ENCODE peak calls at places on chromosomes 7 and 10, in six cellular contexts. G, Y, W, U, B and F are unnamed samples.
A peak's percentile ranks its signal among the peaks of the same experiment; 100 is the strongest.

GRCh38 chr10:75043256-75044121 is 68.0 kb upstream of the SAMD8 start:
- DNase-seq in Y (no peak), W (no peak), U (peak; percentile 60), B (no peak), G (peak; percentile 80), F (no peak)

GRCh38 chr7:131525820-131526219 is 30.6 kb downstream of the PODXL start:
- DNase-seq in B (no peak), G (no peak), U (no peak), W (no peak), Y (no peak), F (peak; percentile 61)

GRCh38 chr10:70191906-70192305 is 21.6 kb upstream of the SAR1A start:
- DNase-seq in B (no peak), G (no peak), U (no peak), Y (no peak), W (no peak), F (no peak)

GRCh38 chr7:132367795-132368194 is 208.5 kb downstream of the PLXNA4 start:
- DNase-seq in Y (no peak), G (no peak), B (no peak), W (no peak), U (no peak), F (no peak)

GRCh38 chr10:62769574-62770242 is 34.8 kb upstream of the ADO start:
- DNase-seq in G (peak; percentile 48), W (no peak), Y (no peak), B (no peak), U (no peak), F (no peak)

GRCh38 chr10:103610921-103611511 is 117.5 kb downstream of the NEURL1 start:
- DNase-seq in Y (no peak), B (no peak), U (peak; percentile 65), W (no peak), G (no peak), F (no peak)

GRCh38 chr10:116270691-116271592 is 2.1 kb downstream of the GFRA1 start:
- DNase-seq in U (peak; percentile 73), W (no peak), G (no peak), Y (peak; percentile 69), B (no peak), F (no peak)

GRCh38 chr10:106577266-106577665 is 587.2 kb downstream of the SORCS1 start:
- DNase-seq in G (no peak), Y (no peak), W (no peak), U (no peak), B (no peak), F (peak; percentile 45)

GRCh38 chr7:8509601-8510000 is 76.2 kb downstream of the NXPH1 start:
- DNase-seq in U (no peak), Y (no peak), G (no peak), B (no peak), W (no peak), F (no peak)

GRCh38 chr10:44172883-44173557 is 211.9 kb downstream of the CXCL12 start:
- DNase-seq in Y (no peak), B (no peak), W (no peak), G (no peak), U (no peak), F (no peak)

GRCh38 chr10:89556590-89556989 is 21.2 kb upstream of the SLC16A12 start:
- DNase-seq in G (no peak), Y (no peak), U (no peak), W (no peak), B (no peak), F (no peak)

DNA sequence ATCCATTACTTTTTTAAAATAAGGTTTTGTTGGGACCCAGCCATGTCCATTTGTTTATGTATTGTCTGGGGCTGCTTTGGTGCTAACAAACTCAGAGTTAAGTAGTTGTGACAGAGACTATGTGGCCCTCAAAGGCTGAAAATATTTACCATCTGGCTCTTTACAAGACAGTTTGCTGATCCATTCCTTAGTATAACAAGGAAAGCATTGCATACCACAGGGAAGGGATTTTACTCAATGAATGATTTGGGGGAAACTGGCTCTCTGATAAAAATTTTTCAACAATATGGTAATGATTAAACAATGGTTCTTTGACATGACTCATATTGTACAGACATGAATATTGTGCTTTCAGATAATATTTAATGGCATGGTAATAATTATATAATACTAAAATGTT is 738.1 kb downstream of the KCNMA1 start:
- DNase-seq in B (no peak), G (no peak), W (no peak), Y (no peak), U (no peak), F (no peak)
- TF ChIP-seq SIN3A in B (no peak), G (no peak), W (no peak), Y (no peak), U (no peak), F (no peak)

DNA sequence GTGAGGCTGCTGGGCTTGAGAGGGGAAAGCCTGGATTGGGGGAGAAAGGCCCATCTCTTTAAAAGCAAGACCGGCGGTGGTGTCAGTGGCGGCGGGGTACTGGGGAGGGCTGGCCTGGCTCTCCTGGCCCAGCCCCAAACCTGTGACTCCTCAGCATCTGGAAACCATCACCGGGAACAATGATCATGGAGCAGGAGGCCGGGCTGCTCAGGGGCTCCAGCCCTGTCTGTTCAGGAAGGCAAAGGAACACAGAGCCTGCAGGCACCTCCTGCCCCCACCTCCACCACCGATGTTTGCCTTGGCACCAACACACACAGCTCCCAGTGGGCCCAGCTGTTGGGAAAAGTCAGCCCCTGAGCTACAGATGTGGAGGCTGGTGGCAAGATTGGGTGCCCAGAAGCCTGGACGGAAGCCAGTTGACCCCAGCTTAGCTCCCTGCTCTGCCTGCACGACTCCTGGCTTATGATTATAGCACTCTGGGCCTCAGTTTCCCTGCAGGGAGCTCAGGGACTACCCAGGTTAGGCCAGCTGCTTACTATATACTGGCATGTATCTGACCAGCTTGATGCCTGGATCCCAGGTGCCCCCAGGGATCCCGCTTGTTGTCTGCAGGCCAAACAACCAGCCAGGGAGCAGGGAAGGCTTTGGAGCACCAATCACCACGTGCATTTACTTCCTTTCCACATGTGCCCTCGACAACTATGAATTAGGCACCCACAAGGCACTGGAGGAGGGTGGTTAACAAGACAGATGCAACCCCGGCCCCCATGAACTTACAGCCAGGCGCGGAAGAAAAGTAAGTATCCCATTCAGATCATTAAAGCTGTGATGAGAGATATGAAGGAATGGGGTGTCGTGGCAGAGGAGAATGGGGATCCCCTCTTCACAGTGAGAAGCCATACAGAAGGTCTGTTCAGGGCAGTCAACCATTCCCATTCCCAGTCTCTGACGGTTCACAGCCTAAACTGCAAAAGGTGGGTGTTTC is 37.3 kb downstream of the ZCCHC24 start:
- DNase-seq in G (no peak), Y (no peak), W (no peak), B (no peak), U (peak; percentile 92), F (no peak)
- TF ChIP-seq POLR2AphosphoS5 in G (no peak), Y (no peak), W (no peak), B (no peak), U (peak; percentile 34), F (no peak)

GRCh38 chr7:14836571-14837189 is 65.9 kb downstream of the DGKB start:
- DNase-seq in B (no peak), U (no peak), G (no peak), W (peak; percentile 10), Y (peak; percentile 53), F (peak; percentile 7)

GRCh38 chr7:14834456-14834855 is 68.1 kb downstream of the DGKB start:
- DNase-seq in B (no peak), U (no peak), Y (no peak), W (no peak), G (no peak), F (no peak)

GRCh38 chr7:14834888-14835287 is 67.7 kb downstream of the DGKB start:
- DNase-seq in U (no peak), W (no peak), G (no peak), B (no peak), Y (no peak), F (no peak)

GRCh38 chr7:14836006-14836405 is 66.5 kb downstream of the DGKB start:
- DNase-seq in Y (no peak), W (no peak), U (no peak), G (no peak), B (no peak), F (no peak)

DNA sequence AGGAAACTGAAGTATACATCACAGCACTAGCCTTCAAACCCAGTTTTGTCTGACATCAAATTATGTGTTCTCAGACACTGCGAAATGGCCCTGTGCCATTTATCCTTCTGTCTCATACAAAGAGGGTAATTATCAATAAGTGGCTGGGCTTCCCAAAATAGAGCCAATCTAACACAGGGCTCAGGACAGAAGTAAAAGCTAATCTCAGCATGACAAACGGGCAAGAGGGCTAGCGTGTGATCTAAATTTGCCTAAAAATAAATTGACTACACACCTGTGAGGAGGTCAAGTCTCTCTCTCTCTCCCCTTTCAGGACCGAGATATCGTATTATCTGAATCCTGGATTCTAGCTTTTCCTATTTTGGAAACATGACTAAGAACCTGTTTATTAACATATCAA is 67.2 kb downstream of the DGKB start:
- DNase-seq in B (no peak), U (no peak), G (no peak), W (no peak), Y (no peak), F (no peak)
- H3K4me1 ChIP-seq in B (no peaks in the 10 kb centered on the region), U (peaks cover 50% of the 10 kb centered on the region), G (no peaks in the 10 kb centered on the region), W (peaks cover 9% of the 10 kb centered on the region), Y (peaks cover 19% of the 10 kb centered on the region), F (no peaks in the 10 kb centered on the region)

GRCh38 chr10:26486304-26486703 is 48.2 kb downstream of the APBB1IP start:
- DNase-seq in U (no peak), W (no peak), B (no peak), G (no peak), Y (no peak), F (no peak)
- TF ChIP-seq SIN3A in U (no peak), W (no peak), B (no peak), G (no peak), Y (no peak), F (no peak)

GRCh38 chr7:120603366-120603765 is 254.6 kb downstream of the TSPAN12 start:
- DNase-seq in Y (no peak), W (no peak), G (no peak), B (no peak), U (no peak), F (no peak)

GRCh38 chr7:120611959-120612358 is 246.0 kb downstream of the TSPAN12 start:
- DNase-seq in W (no peak), B (no peak), U (no peak), Y (no peak), G (no peak), F (no peak)

GRCh38 chr7:120609136-120609753 is 248.7 kb downstream of the TSPAN12 start:
- DNase-seq in G (no peak), Y (no peak), U (no peak), B (no peak), W (no peak), F (no peak)
- TF ChIP-seq POLR2AphosphoS5 in G (no peak), Y (no peak), U (no peak), B (no peak), W (no peak), F (no peak)

DNA sequence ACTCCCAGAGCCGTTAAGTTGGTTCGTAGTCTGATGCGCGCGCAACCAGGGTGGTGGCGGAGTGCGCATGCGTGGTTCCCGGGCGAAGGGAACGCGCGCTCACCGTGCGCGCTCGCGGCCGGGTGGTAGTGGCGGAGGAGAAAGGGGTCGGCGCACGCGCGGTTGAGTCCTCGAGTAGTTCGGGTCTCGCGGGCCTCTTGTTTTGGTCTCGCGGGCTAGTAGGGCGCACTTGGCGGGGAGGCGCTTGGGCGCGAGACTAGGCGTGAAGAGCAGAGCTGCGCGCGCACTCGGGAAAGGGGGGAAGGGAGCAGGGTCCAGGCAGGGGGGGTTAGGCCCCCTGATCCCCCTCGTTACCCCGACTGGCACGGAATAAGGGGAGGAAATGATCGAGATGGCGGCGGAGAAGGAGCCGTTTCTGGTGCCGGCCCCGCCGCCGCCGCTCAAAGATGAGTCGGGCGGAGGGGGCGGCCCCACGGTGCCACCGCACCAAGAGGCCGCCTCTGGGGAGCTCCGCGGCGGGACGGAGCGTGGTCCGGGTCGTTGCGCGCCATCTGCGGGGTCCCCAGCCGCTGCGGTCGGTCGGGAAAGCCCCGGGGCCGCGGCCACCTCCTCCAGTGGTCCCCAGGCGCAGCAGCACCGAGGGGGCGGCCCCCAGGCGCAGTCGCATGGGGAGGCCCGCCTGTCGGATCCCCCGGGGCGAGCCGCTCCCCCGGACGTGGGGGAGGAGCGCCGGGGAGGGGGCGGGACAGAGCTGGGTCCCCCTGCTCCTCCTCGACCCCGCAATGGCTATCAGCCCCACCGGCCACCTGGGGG is at the start of gene MEPCE:
- DNase-seq in W (peak; percentile 89), G (peak; percentile 99), Y (peak; percentile 97), B (peak; percentile 96), U (peak; percentile 99), F (peak; percentile 83)
- H3K4me1 ChIP-seq in W (peaks cover 60% of the 10 kb centered on the region), G (peaks cover 56% of the 10 kb centered on the region), Y (peaks cover 12% of the 10 kb centered on the region), B (peaks cover 52% of the 10 kb centered on the region), U (peaks cover 23% of the 10 kb centered on the region), F (peaks cover 42% of the 10 kb centered on the region)